ENCODE peak calls at places on chromosomes 16 and 17, in six cellular contexts. U is testis, N is mucosa of descending colon, L is RWPE2, G is fibroblast of the aortic adventitia, D is body of pancreas. A is an unnamed sample.

GRCh38 chr17:14813649-14814048 is 451.5 kb downstream of the PMP22 start:
- DNase-seq in L (no peak), N (no peak), U (peak; percentile 53), D (peak; percentile 33), G (peak; percentile 15), A (no peak)

GRCh38 chr17:348012-348411 is 4.6 kb downstream of the RPH3AL start:
- DNase-seq in D (no peak), L (no peak), U (no peak), G (no peak), N (no peak), A (no peak)

GRCh38 chr17:42472709-42473521 is 14.2 kb downstream of the ATP6V0A1 start:
- DNase-seq in L (no peak), U (no peak), G (peak; percentile 75), D (no peak), N (no peak), A (peak; percentile 76)

GRCh38 chr17:74211141-74211928 is 2.0 kb upstream of the TTYH2 start:
- DNase-seq in G (peak; percentile 25), N (no peak), U (no peak), L (no peak), D (no peak), A (no peak)

GRCh38 chr16:78930561-78930960 is 670.0 kb downstream of the MAF start:
- DNase-seq in N (no peak), U (no peak), G (no peak), D (peak; percentile 3), L (no peak), A (no peak)

GRCh38 chr17:75925103-75925502 is 15.7 kb downstream of the FBF1 start:
- DNase-seq in L (no peak), N (no peak), G (no peak), D (no peak), U (no peak), A (no peak)

GRCh38 chr17:72614871-72615626 is 477.4 kb downstream of the SLC39A11 start:
- DNase-seq in G (peak; percentile 23), D (peak; percentile 79), L (no peak), U (peak; percentile 82), N (peak; percentile 75), A (peak; percentile 26)

GRCh38 chr16:85878875-85879274 is 20.1 kb upstream of the IRF8 start:
- DNase-seq in L (no peak), G (peak; percentile 68), U (no peak), N (no peak), D (no peak), A (peak; percentile 76)

GRCh38 chr17:7592422-7593021 is 2.6 kb upstream of the SOX15 start:
- DNase-seq in G (no peak), L (no peak), N (no peak), D (no peak), U (no peak), A (no peak)

GRCh38 chr16:86899757-86900156 is 321.4 kb downstream of the FOXL1 start:
- DNase-seq in U (no peak), L (no peak), G (peak; percentile 68), D (no peak), N (no peak), A (peak; percentile 15)

DNA sequence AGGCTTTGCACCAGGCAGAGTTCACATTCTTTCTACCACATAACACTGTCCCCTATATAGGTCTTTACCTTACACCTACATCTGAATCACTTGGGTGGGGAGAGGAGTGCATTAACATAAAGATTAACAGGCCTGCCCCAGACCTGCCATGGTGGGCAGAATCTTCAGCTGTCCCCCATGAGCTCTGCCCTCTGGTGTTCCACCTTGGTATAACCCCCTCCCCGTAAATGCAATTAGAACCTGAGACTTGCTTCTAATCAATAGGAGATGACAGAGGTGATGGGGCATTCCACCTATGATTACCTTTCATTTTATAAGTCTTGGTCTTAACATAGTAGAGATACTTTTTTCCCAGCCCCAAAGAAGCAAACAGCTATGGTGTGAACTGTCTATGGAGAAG is 20.4 kb upstream of the GRIN2A start:
- DNase-seq in L (no peak), G (no peak), U (no peak), D (no peak), N (no peak), A (no peak)
- TF ChIP-seq CTCF in L (no peak), G (no peak), U (no peak), D (no peak), N (no peak), A (peak; percentile 36)

DNA sequence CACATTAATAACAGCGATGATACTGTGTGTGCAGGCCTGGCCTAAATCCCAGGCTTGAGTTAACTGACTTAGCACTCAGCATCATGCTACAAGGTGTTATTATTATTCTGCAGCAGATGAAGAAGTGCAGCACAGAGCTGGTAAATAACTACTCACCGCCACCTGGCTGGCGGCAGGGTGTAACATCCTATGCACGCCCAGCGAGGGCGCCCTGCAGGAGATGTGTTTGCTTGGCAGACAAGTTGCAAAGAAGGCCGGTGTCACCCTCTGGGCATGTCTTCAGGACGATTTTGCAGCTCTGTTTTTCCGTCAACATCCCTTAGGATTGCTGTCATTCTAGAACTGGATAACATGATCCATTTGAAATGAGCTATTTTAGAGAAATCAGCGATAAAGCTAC is 30.1 kb downstream of the DNAH9 start:
- DNase-seq in N (no peak), L (no peak), G (no peak), D (no peak), U (no peak), A (no peak)
- TF ChIP-seq CTCF in N (no peak), L (no peak), G (no peak), D (no peak), U (no peak), A (no peak)

GRCh38 chr16:27080870-27081269 is 14.1 kb downstream of the C16orf82 start:
- DNase-seq in L (no peak), U (no peak), D (no peak), N (no peak), G (peak; percentile 2), A (peak; percentile 21)
- TF ChIP-seq CTCF in L (peak; percentile 15), U (no peak), D (no peak), N (no peak), G (peak; percentile 48), A (peak; percentile 75)

DNA sequence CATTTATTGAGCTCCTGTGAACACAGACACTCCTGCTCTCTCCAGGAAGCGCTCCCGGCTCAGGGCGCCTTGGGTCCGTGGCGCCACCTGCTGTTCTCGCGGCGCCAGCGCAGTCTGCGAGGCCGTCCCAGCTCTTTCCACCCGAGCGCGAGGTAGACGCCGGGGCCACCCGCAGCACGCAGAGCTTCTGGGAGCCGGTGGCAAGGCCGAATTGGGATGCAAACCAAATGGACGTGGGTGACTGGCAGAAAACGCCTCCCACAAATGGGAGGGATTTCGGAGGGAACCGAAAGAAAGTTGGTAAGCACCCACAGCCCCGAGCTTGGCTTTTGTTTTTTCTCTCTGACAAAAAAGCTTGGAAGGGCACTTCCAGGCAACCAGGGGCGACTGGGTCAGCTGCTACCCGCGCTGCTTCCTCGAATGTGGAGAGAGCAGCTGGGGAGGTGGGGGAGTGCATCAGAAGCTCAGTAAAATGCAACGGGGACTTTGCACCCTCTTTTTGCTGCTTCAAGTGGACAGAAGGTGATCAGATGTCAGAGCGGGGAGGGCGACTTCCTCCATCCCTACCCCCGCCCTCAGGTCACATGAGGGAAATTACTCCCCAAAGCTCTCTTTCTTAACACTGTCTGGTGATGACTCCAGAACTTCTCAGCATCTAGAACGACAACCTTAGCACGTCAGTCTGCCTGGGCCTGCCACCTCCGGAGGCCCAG is 13.5 kb upstream of the N4BP1 start:
- DNase-seq in U (peak; percentile 85), G (peak; percentile 77), L (peak; percentile 75), D (peak; percentile 86), N (peak; percentile 94), A (peak; percentile 88)
- TF ChIP-seq CTCF in U (peak; percentile 85), G (peak; percentile 99), L (peak; percentile 98), D (peak; percentile 97), N (peak; percentile 100), A (peak; percentile 97)

DNA sequence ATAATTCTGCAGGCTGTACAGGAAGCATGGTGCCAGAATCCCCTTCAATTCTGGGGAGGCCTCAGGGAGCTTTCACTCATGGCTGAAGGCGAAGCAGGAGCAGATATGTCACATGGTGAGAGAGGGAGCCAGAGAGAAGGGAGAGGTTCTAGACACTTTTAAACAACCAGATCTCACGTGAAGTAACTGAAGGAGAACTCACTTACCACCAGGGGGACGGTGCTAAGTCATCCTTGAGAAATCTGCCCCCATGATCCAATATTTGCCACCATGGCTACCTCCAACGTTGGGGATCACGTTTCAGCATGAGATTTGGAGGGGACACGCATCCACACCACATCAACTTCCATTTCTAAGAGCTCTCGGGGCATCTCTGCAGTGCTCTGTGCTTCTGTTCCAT is 37.4 kb upstream of the GNA13 start:
- DNase-seq in L (peak; percentile 3), D (no peak), N (no peak), G (no peak), U (no peak), A (no peak)
- TF ChIP-seq CTCF in L (no peak), D (no peak), N (no peak), G (peak; percentile 18), U (no peak), A (peak; percentile 66)

GRCh38 chr17:61426482-61427304 is 25.5 kb upstream of the TBX4 start:
- DNase-seq in G (no peak), L (no peak), N (no peak), D (no peak), U (no peak), A (peak; percentile 85)
- TF ChIP-seq CTCF in G (no peak), L (no peak), N (no peak), D (no peak), U (no peak), A (peak; percentile 65)

GRCh38 chr16:84007946-84008345 is 34.6 kb downstream of the SLC38A8 start:
- DNase-seq in D (no peak), G (no peak), N (no peak), L (no peak), U (no peak), A (no peak)
- TF ChIP-seq CTCF in D (no peak), G (no peak), N (no peak), L (no peak), U (no peak), A (no peak)

GRCh38 chr17:70629902-70630301 is 460.6 kb downstream of the KCNJ2 start:
- DNase-seq in G (peak; percentile 17), N (no peak), L (no peak), D (no peak), U (no peak), A (no peak)
- TF ChIP-seq CTCF in G (no peak), N (no peak), L (peak; percentile 67), D (no peak), U (no peak), A (peak; percentile 67)